ENCODE peak calls at places on chromosomes 6 and 20, in eight cellular contexts. M is posterior cingulate gyrus, S is H4, U is right atrium auricular region, K is ACHN, J is SJSA1, C is NCI-H510A treated with DMSO at 0.1 percent for 48 hours, B is SK-MEL-5. X is an unnamed sample.

GRCh38 chr6:109477725-109478124 is 5.3 kb downstream of the ZBTB24 start:
- DNase-seq in C (no peak), S (no peak), J (peak; percentile 33), B (no peak), U (no peak), M (no peak), K (no peak), X (peak; percentile 69)

GRCh38 chr20:54019127-54019526 is 51.3 kb downstream of the BCAS1 start:
- DNase-seq in U (no peak), M (no peak), J (no peak), K (no peak), S (no peak), B (no peak), C (no peak), X (no peak)

GRCh38 chr6:130565696-130566095 is 199.9 kb downstream of the TMEM200A start:
- DNase-seq in J (no peak), M (no peak), B (no peak), K (no peak), S (no peak), U (no peak), C (no peak), X (no peak)

GRCh38 chr20:56200456-56200855 is 48.1 kb upstream of the MC3R start:
- DNase-seq in S (no peak), M (no peak), C (no peak), J (no peak), U (no peak), B (peak; percentile 34), K (peak; percentile 11), X (no peak)

GRCh38 chr20:2814587-2815051 is at the start of gene C20orf141:
- DNase-seq in K (peak; percentile 89), J (peak; percentile 87), S (peak; percentile 82), B (peak; percentile 86), M (no peak), C (no peak), U (no peak), X (no peak)

GRCh38 chr6:144266091-144266649 is 19.0 kb upstream of the UTRN start:
- DNase-seq in B (no peak), K (peak; percentile 65), J (peak; percentile 83), U (peak; percentile 64), S (peak; percentile 36), M (peak; percentile 8), C (no peak), X (no peak)

GRCh38 chr6:5746392-5747140 is 260.2 kb downstream of the NRN1 start:
- DNase-seq in K (peak; percentile 5), S (no peak), M (no peak), U (no peak), C (no peak), B (peak; percentile 75), J (no peak), X (no peak)

GRCh38 chr6:22078802-22079545 is 217.9 kb downstream of the PRL start:
- DNase-seq in U (no peak), B (no peak), M (no peak), S (no peak), C (no peak), K (no peak), J (no peak), X (no peak)

GRCh38 chr20:63347081-63347741 is 13.9 kb downstream of the CHRNA4 start:
- DNase-seq in B (no peak), K (no peak), C (no peak), S (no peak), U (no peak), J (no peak), M (no peak), X (no peak)